ENCODE peak calls at places on chromosomes 3 and 15, in seven cellular contexts. E is skeletal muscle cell, R is sigmoid colon, N is heart right ventricle, G is brain microvascular endothelial cell, U is adipocyte, P is lower leg skin. T is an unnamed sample.

GRCh38 chr15:58771621-58772235 is 626 bp downstream of the MINDY2 start:
- DNase-seq in P (peak), E (no peak), G (no peak), U (peak), R (peak), N (peak), T (no peak)

GRCh38 chr15:49901867-49902775 is 216.9 kb downstream of the ATP8B4 start:
- DNase-seq in U (peak), G (peak), N (no peak), P (no peak), E (no peak), R (no peak), T (peak)

GRCh38 chr3:86895202-86895601 is 95.7 kb downstream of the VGLL3 start:
- DNase-seq in G (no peak), P (no peak), R (no peak), E (no peak), U (peak), N (no peak), T (no peak)

GRCh38 chr15:25848325-25848724 is 14.8 kb downstream of the ATP10A start:
- DNase-seq in N (no peak), E (no peak), P (no peak), U (no peak), R (no peak), G (no peak), T (no peak)

GRCh38 chr3:5021571-5022092 is 42.4 kb downstream of the BHLHE40 start:
- DNase-seq in R (no peak), G (peak), U (peak), P (no peak), E (peak), N (no peak), T (no peak)

GRCh38 chr3:191499307-191500125 is 38.6 kb downstream of the PYDC2 start:
- DNase-seq in P (no peak), R (peak), E (peak), G (peak), N (peak), U (peak), T (no peak)

GRCh38 chr3:64716110-64716509 is 28.3 kb upstream of the ADAMTS9 start:
- DNase-seq in N (no peak), R (no peak), E (no peak), U (peak), P (no peak), G (no peak), T (no peak)

GRCh38 chr15:88591384-88591783 is 29.8 kb upstream of the AEN start:
- DNase-seq in G (no peak), P (no peak), U (no peak), E (no peak), R (no peak), N (no peak), T (no peak)

GRCh38 chr3:52468336-52468735 is 12.9 kb downstream of the NISCH start:
- DNase-seq in P (no peak), U (peak), R (no peak), G (no peak), E (no peak), N (no peak), T (peak)

GRCh38 chr3:183774631-183775030 is 50.7 kb downstream of the MAP6D1 start:
- DNase-seq in G (peak), R (no peak), P (no peak), N (no peak), U (peak), E (no peak), T (no peak)

GRCh38 chr3:181887685-181888084 is 176.0 kb downstream of the SOX2 start:
- DNase-seq in E (no peak), N (no peak), R (no peak), G (no peak), U (no peak), P (no peak), T (no peak)

GRCh38 chr3:16357191-16357590 is 92.2 kb downstream of the OXNAD1 start:
- DNase-seq in N (no peak), U (no peak), R (no peak), P (no peak), E (no peak), G (no peak), T (no peak)

GRCh38 chr3:58323795-58324674 is 8.7 kb upstream of the PXK start:
- DNase-seq in N (no peak), G (no peak), R (no peak), E (no peak), P (no peak), U (no peak), T (no peak)

GRCh38 chr3:49872801-49873281 is 3.1 kb upstream of the CAMKV start:
- DNase-seq in P (no peak), E (no peak), R (no peak), G (no peak), N (no peak), U (no peak), T (no peak)

GRCh38 chr3:156151824-156152428 is 31.5 kb downstream of the KCNAB1 start:
- DNase-seq in P (peak), G (peak), R (peak), N (peak), E (peak), U (peak), T (peak)

GRCh38 chr3:45412731-45413130 is 24.4 kb downstream of the LARS2 start:
- DNase-seq in G (no peak), N (no peak), P (no peak), R (no peak), E (no peak), U (no peak), T (no peak)

GRCh38 chr3:197226179-197226578 is 72.2 kb downstream of the DLG1 start:
- DNase-seq in G (no peak), E (no peak), P (no peak), U (peak), R (no peak), N (no peak), T (no peak)

GRCh38 chr3:32276279-32276841 is 37.9 kb downstream of the CMTM8 start:
- DNase-seq in E (peak), G (peak), P (peak), R (no peak), U (peak), N (no peak), T (peak)

GRCh38 chr3:135752851-135753250 is 212.7 kb upstream of the PPP2R3A start:
- DNase-seq in P (no peak), U (no peak), R (no peak), G (no peak), N (no peak), E (no peak), T (no peak)

GRCh38 chr3:10358309-10358980 is 37.5 kb upstream of the SEC13 start:
- DNase-seq in G (no peak), E (no peak), R (no peak), P (no peak), U (no peak), N (no peak), T (no peak)

GRCh38 chr3:86937306-86937791 is 53.6 kb downstream of the VGLL3 start:
- DNase-seq in U (peak), R (peak), G (peak), N (peak), P (peak), E (peak), T (peak)

GRCh38 chr15:77160562-77161481 is 89.9 kb upstream of the TSPAN3 start:
- DNase-seq in G (no peak), P (no peak), R (no peak), U (no peak), N (no peak), E (no peak), T (no peak)

GRCh38 chr15:41958002-41958420 is 14.3 kb downstream of the EHD4 start:
- DNase-seq in R (no peak), N (peak), U (no peak), P (no peak), G (no peak), E (no peak), T (no peak)

GRCh38 chr15:67133738-67134576 is 68.6 kb downstream of the SMAD3 start:
- DNase-seq in R (peak), U (no peak), G (peak), N (peak), P (no peak), E (peak), T (peak)

GRCh38 chr3:182490601-182491485 is 302.5 kb upstream of the ATP11B start:
- DNase-seq in P (no peak), G (no peak), N (no peak), E (no peak), R (no peak), U (peak), T (peak)

GRCh38 chr3:50278868-50279224 is at the start of gene LSMEM2:
- DNase-seq in E (no peak), R (no peak), P (no peak), N (peak), U (no peak), G (no peak), T (no peak)

GRCh38 chr15:42785569-42785968 is 48.6 kb upstream of the CDAN1 start:
- DNase-seq in E (no peak), P (no peak), R (no peak), N (no peak), U (no peak), G (no peak), T (no peak)

GRCh38 chr3:196117809-196118208 is 35.9 kb upstream of the TFRC start:
- DNase-seq in N (peak), E (no peak), U (no peak), R (no peak), P (no peak), G (no peak), T (no peak)

GRCh38 chr3:184417619-184418327 is 37.9 kb downstream of the CHRD start:
- DNase-seq in N (peak), R (peak), G (peak), U (peak), E (no peak), P (peak), T (peak)

GRCh38 chr15:39195988-39196486 is 384.8 kb upstream of the THBS1 start:
- DNase-seq in R (no peak), G (peak), E (peak), U (peak), N (no peak), P (no peak), T (peak)

GRCh38 chr15:40353697-40354096 is 2.9 kb downstream of the PHGR1 start:
- DNase-seq in N (no peak), E (no peak), U (no peak), P (no peak), R (peak), G (no peak), T (no peak)
- H3K4me3 ChIP-seq in N (no peak), E (no peak), U (no peak), P (no peak), R (no peak), G (no peak), T (no peak)

GRCh38 chr3:12689997-12690711 is 26.2 kb upstream of the RAF1 start:
- DNase-seq in G (no peak), E (no peak), U (no peak), N (no peak), P (no peak), R (no peak), T (no peak)
- H3K4me3 ChIP-seq in G (no peak), E (no peak), U (no peak), N (no peak), P (no peak), R (no peak), T (no peak)

DNA sequence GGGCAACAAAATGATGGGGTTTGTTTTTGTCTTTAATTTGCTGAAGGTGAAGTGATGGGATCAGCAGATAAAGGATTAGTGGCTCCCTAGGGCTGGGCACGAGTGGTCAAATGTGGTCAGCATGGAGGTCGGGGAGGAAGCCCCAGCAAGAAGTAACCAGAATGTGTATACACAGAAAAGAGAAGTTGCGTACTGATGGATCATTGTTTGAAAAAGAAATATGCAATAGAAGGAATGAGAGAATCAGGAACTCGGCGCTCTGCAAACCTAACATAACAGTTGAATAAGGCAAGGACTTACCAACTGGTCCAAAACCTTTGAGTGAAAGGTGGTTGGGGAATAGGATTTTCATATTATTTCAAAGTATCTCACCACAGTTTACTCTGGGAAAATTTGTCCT is 1.5 kb downstream of the TMOD2 start:
- DNase-seq in G (no peak), R (no peak), P (no peak), N (no peak), E (no peak), U (no peak), T (no peak)
- H3K4me3 ChIP-seq in G (no peak), R (peak), P (no peak), N (peak), E (no peak), U (no peak), T (no peak)

GRCh38 chr3:122246214-122246613 is 62.7 kb downstream of the CASR start:
- DNase-seq in E (no peak), P (no peak), G (no peak), N (no peak), R (no peak), U (peak), T (peak)
- H3K4me3 ChIP-seq in E (no peak), P (no peak), G (no peak), N (peak), R (no peak), U (peak), T (peak)

GRCh38 chr15:60118146-60118545 is 114.0 kb downstream of the FOXB1 start:
- DNase-seq in E (no peak), N (no peak), U (no peak), R (no peak), P (no peak), G (no peak), T (no peak)
- H3K4me3 ChIP-seq in E (no peak), N (no peak), U (no peak), R (no peak), P (no peak), G (no peak), T (no peak)

GRCh38 chr15:100032358-100033080 is 299.3 kb upstream of the LYSMD4 start:
- DNase-seq in R (no peak), N (no peak), P (no peak), G (peak), E (no peak), U (no peak), T (peak)
- H3K4me3 ChIP-seq in R (no peak), N (no peak), P (no peak), G (no peak), E (no peak), U (no peak), T (no peak)

GRCh38 chr3:18402140-18402834 is 22.9 kb downstream of the SATB1 start:
- DNase-seq in R (no peak), G (no peak), N (no peak), P (no peak), U (no peak), E (no peak), T (no peak)
- H3K4me3 ChIP-seq in R (no peak), G (no peak), N (no peak), P (no peak), U (no peak), E (no peak), T (no peak)

GRCh38 chr15:60916674-60917468 is 312.2 kb downstream of the RORA start:
- DNase-seq in E (peak), G (peak), U (peak), P (peak), R (peak), N (peak), T (peak)
- H3K4me3 ChIP-seq in E (no peak), G (no peak), U (peak), P (no peak), R (no peak), N (no peak), T (no peak)

T was measured in fibroblast of villous mesenchyme.